ENCODE peak calls at places on chromosomes 11 and 22, in eight cellular contexts. One of them, this sample, is unnamed.

GRCh38 chr11:78268516-78269410 is 80.0 kb downstream of the USP35 start:
- DNase-seq in HFFc6: no peak
- DNase-seq in stimulated activated CD8-positive, alpha-beta memory T cell treated with anti-CD3 and anti-CD28 coated beads, Interleukin-7, amount 100 ng/mL, for 48 hours: no peak
- DNase-seq in iPS DF 19.7: no peak
- DNase-seq in A673: no peak
- DNase-seq in NCI-H524: no peak
- DNase-seq in posterior vena cava: peak
- DNase-seq in iris pigment epithelial cell: peak
- DNase-seq in this sample: no peak

GRCh38 chr11:37978647-37979046 is 1380.6 kb upstream of the RAG2 start:
- DNase-seq in HFFc6: no peak
- DNase-seq in stimulated activated CD8-positive, alpha-beta memory T cell treated with anti-CD3 and anti-CD28 coated beads, Interleukin-7, amount 100 ng/mL, for 48 hours: no peak
- DNase-seq in iPS DF 19.7: no peak
- DNase-seq in A673: no peak
- DNase-seq in NCI-H524: no peak
- DNase-seq in posterior vena cava: no peak
- DNase-seq in iris pigment epithelial cell: no peak
- DNase-seq in this sample: no peak

GRCh38 chr11:116701876-116702275 is 70.9 kb downstream of the BUD13 start:
- DNase-seq in HFFc6: no peak
- DNase-seq in stimulated activated CD8-positive, alpha-beta memory T cell treated with anti-CD3 and anti-CD28 coated beads, Interleukin-7, amount 100 ng/mL, for 48 hours: no peak
- DNase-seq in iPS DF 19.7: no peak
- DNase-seq in A673: no peak
- DNase-seq in NCI-H524: no peak
- DNase-seq in posterior vena cava: no peak
- DNase-seq in iris pigment epithelial cell: no peak
- DNase-seq in this sample: no peak

GRCh38 chr11:47607380-47607779 is 13.2 kb upstream of the C1QTNF4 start:
- DNase-seq in HFFc6: peak
- DNase-seq in stimulated activated CD8-positive, alpha-beta memory T cell treated with anti-CD3 and anti-CD28 coated beads, Interleukin-7, amount 100 ng/mL, for 48 hours: no peak
- DNase-seq in iPS DF 19.7: no peak
- DNase-seq in A673: no peak
- DNase-seq in NCI-H524: peak
- DNase-seq in posterior vena cava: peak
- DNase-seq in iris pigment epithelial cell: peak
- DNase-seq in this sample: no peak

GRCh38 chr11:34250732-34251639 is 106.8 kb downstream of the ABTB2 start:
- DNase-seq in HFFc6: peak
- DNase-seq in stimulated activated CD8-positive, alpha-beta memory T cell treated with anti-CD3 and anti-CD28 coated beads, Interleukin-7, amount 100 ng/mL, for 48 hours: peak
- DNase-seq in iPS DF 19.7: no peak
- DNase-seq in A673: peak
- DNase-seq in NCI-H524: no peak
- DNase-seq in posterior vena cava: peak
- DNase-seq in iris pigment epithelial cell: peak
- DNase-seq in this sample: peak

GRCh38 chr11:127000291-127000968 is at the start of gene KIRREL3:
- DNase-seq in HFFc6: peak
- DNase-seq in stimulated activated CD8-positive, alpha-beta memory T cell treated with anti-CD3 and anti-CD28 coated beads, Interleukin-7, amount 100 ng/mL, for 48 hours: no peak
- DNase-seq in iPS DF 19.7: no peak
- DNase-seq in A673: peak
- DNase-seq in NCI-H524: peak
- DNase-seq in posterior vena cava: no peak
- DNase-seq in iris pigment epithelial cell: no peak
- DNase-seq in this sample: no peak

GRCh38 chr11:70921804-70922203 is 330.6 kb downstream of the SHANK2 start:
- DNase-seq in HFFc6: no peak
- DNase-seq in stimulated activated CD8-positive, alpha-beta memory T cell treated with anti-CD3 and anti-CD28 coated beads, Interleukin-7, amount 100 ng/mL, for 48 hours: no peak
- DNase-seq in iPS DF 19.7: no peak
- DNase-seq in A673: no peak
- DNase-seq in NCI-H524: no peak
- DNase-seq in posterior vena cava: no peak
- DNase-seq in iris pigment epithelial cell: no peak
- DNase-seq in this sample: no peak

GRCh38 chr11:66113132-66113856 is 43.2 kb downstream of the PACS1 start:
- DNase-seq in HFFc6: peak
- DNase-seq in stimulated activated CD8-positive, alpha-beta memory T cell treated with anti-CD3 and anti-CD28 coated beads, Interleukin-7, amount 100 ng/mL, for 48 hours: no peak
- DNase-seq in iPS DF 19.7: no peak
- DNase-seq in A673: peak
- DNase-seq in NCI-H524: no peak
- DNase-seq in posterior vena cava: no peak
- DNase-seq in iris pigment epithelial cell: peak
- DNase-seq in this sample: no peak

GRCh38 chr11:64659417-64660144 is 63.4 kb downstream of the NRXN2 start:
- DNase-seq in HFFc6: peak
- DNase-seq in stimulated activated CD8-positive, alpha-beta memory T cell treated with anti-CD3 and anti-CD28 coated beads, Interleukin-7, amount 100 ng/mL, for 48 hours: no peak
- DNase-seq in iPS DF 19.7: no peak
- DNase-seq in A673: peak
- DNase-seq in NCI-H524: no peak
- DNase-seq in posterior vena cava: no peak
- DNase-seq in iris pigment epithelial cell: peak
- DNase-seq in this sample: no peak

GRCh38 chr11:37532271-37532670 is 934.2 kb upstream of the RAG2 start:
- DNase-seq in HFFc6: no peak
- DNase-seq in stimulated activated CD8-positive, alpha-beta memory T cell treated with anti-CD3 and anti-CD28 coated beads, Interleukin-7, amount 100 ng/mL, for 48 hours: no peak
- DNase-seq in iPS DF 19.7: no peak
- DNase-seq in A673: peak
- DNase-seq in NCI-H524: no peak
- DNase-seq in posterior vena cava: no peak
- DNase-seq in iris pigment epithelial cell: no peak
- DNase-seq in this sample: no peak

GRCh38 chr11:83852775-83853442 is 566.7 kb upstream of the CCDC90B start:
- DNase-seq in HFFc6: no peak
- DNase-seq in stimulated activated CD8-positive, alpha-beta memory T cell treated with anti-CD3 and anti-CD28 coated beads, Interleukin-7, amount 100 ng/mL, for 48 hours: no peak
- DNase-seq in iPS DF 19.7: no peak
- DNase-seq in A673: no peak
- DNase-seq in NCI-H524: no peak
- DNase-seq in posterior vena cava: no peak
- DNase-seq in iris pigment epithelial cell: no peak
- DNase-seq in this sample: no peak

GRCh38 chr22:22213231-22213630 is 31.4 kb upstream of the VPREB1 start:
- DNase-seq in HFFc6: no peak
- DNase-seq in stimulated activated CD8-positive, alpha-beta memory T cell treated with anti-CD3 and anti-CD28 coated beads, Interleukin-7, amount 100 ng/mL, for 48 hours: no peak
- DNase-seq in iPS DF 19.7: no peak
- DNase-seq in A673: no peak
- DNase-seq in NCI-H524: no peak
- DNase-seq in posterior vena cava: no peak
- DNase-seq in iris pigment epithelial cell: no peak
- DNase-seq in this sample: no peak

GRCh38 chr11:68706237-68706636 is 21.9 kb downstream of the GAL start:
- DNase-seq in HFFc6: no peak
- DNase-seq in stimulated activated CD8-positive, alpha-beta memory T cell treated with anti-CD3 and anti-CD28 coated beads, Interleukin-7, amount 100 ng/mL, for 48 hours: no peak
- DNase-seq in iPS DF 19.7: no peak
- DNase-seq in A673: no peak
- DNase-seq in NCI-H524: no peak
- DNase-seq in posterior vena cava: no peak
- DNase-seq in iris pigment epithelial cell: no peak
- DNase-seq in this sample: no peak

GRCh38 chr11:20964985-20965384 is 295.6 kb downstream of the NELL1 start:
- DNase-seq in HFFc6: no peak
- DNase-seq in stimulated activated CD8-positive, alpha-beta memory T cell treated with anti-CD3 and anti-CD28 coated beads, Interleukin-7, amount 100 ng/mL, for 48 hours: no peak
- DNase-seq in iPS DF 19.7: no peak
- DNase-seq in A673: no peak
- DNase-seq in NCI-H524: no peak
- DNase-seq in posterior vena cava: no peak
- DNase-seq in iris pigment epithelial cell: no peak
- DNase-seq in this sample: no peak

GRCh38 chr11:2884424-2884815 is 1.2 kb downstream of the CDKN1C start:
- DNase-seq in HFFc6: no peak
- DNase-seq in stimulated activated CD8-positive, alpha-beta memory T cell treated with anti-CD3 and anti-CD28 coated beads, Interleukin-7, amount 100 ng/mL, for 48 hours: no peak
- DNase-seq in iPS DF 19.7: no peak
- DNase-seq in A673: no peak
- DNase-seq in NCI-H524: no peak
- DNase-seq in posterior vena cava: no peak
- DNase-seq in iris pigment epithelial cell: peak
- DNase-seq in this sample: peak

GRCh38 chr22:37909756-37910155 is 3.7 kb downstream of the MICALL1 start:
- DNase-seq in HFFc6: no peak
- DNase-seq in stimulated activated CD8-positive, alpha-beta memory T cell treated with anti-CD3 and anti-CD28 coated beads, Interleukin-7, amount 100 ng/mL, for 48 hours: no peak
- DNase-seq in iPS DF 19.7: no peak
- DNase-seq in A673: no peak
- DNase-seq in NCI-H524: no peak
- DNase-seq in posterior vena cava: no peak
- DNase-seq in iris pigment epithelial cell: no peak
- DNase-seq in this sample: no peak

GRCh38 chr11:2737876-2738275 is 38.1 kb upstream of the KCNQ1OT1 start:
- DNase-seq in HFFc6: no peak
- DNase-seq in stimulated activated CD8-positive, alpha-beta memory T cell treated with anti-CD3 and anti-CD28 coated beads, Interleukin-7, amount 100 ng/mL, for 48 hours: no peak
- DNase-seq in iPS DF 19.7: no peak
- DNase-seq in A673: no peak
- DNase-seq in NCI-H524: no peak
- DNase-seq in posterior vena cava: no peak
- DNase-seq in iris pigment epithelial cell: peak
- DNase-seq in this sample: peak

GRCh38 chr22:46626911-46627805 is 7.0 kb downstream of the GRAMD4 start:
- DNase-seq in HFFc6: no peak
- DNase-seq in stimulated activated CD8-positive, alpha-beta memory T cell treated with anti-CD3 and anti-CD28 coated beads, Interleukin-7, amount 100 ng/mL, for 48 hours: no peak
- DNase-seq in iPS DF 19.7: peak
- DNase-seq in A673: no peak
- DNase-seq in NCI-H524: no peak
- DNase-seq in posterior vena cava: no peak
- DNase-seq in iris pigment epithelial cell: no peak
- DNase-seq in this sample: no peak

GRCh38 chr22:22380098-22381030 is 128.2 kb downstream of the ZNF280B start:
- DNase-seq in HFFc6: no peak
- DNase-seq in stimulated activated CD8-positive, alpha-beta memory T cell treated with anti-CD3 and anti-CD28 coated beads, Interleukin-7, amount 100 ng/mL, for 48 hours: no peak
- DNase-seq in iPS DF 19.7: no peak
- DNase-seq in A673: peak
- DNase-seq in NCI-H524: peak
- DNase-seq in posterior vena cava: no peak
- DNase-seq in iris pigment epithelial cell: no peak
- DNase-seq in this sample: peak

GRCh38 chr11:575324-575995 is 810 bp upstream of the PHRF1 start:
- DNase-seq in HFFc6: no peak
- DNase-seq in stimulated activated CD8-positive, alpha-beta memory T cell treated with anti-CD3 and anti-CD28 coated beads, Interleukin-7, amount 100 ng/mL, for 48 hours: no peak
- DNase-seq in iPS DF 19.7: no peak
- DNase-seq in A673: peak
- DNase-seq in NCI-H524: no peak
- DNase-seq in posterior vena cava: no peak
- DNase-seq in iris pigment epithelial cell: no peak
- DNase-seq in this sample: no peak

GRCh38 chr11:64869571-64870175 is 8.7 kb downstream of the EHD1 start:
- DNase-seq in HFFc6: no peak
- DNase-seq in stimulated activated CD8-positive, alpha-beta memory T cell treated with anti-CD3 and anti-CD28 coated beads, Interleukin-7, amount 100 ng/mL, for 48 hours: no peak
- DNase-seq in iPS DF 19.7: no peak
- DNase-seq in A673: peak
- DNase-seq in NCI-H524: no peak
- DNase-seq in posterior vena cava: no peak
- DNase-seq in iris pigment epithelial cell: no peak
- DNase-seq in this sample: no peak

GRCh38 chr22:27136596-27136995 is 479.2 kb downstream of the MIAT start:
- DNase-seq in HFFc6: no peak
- DNase-seq in stimulated activated CD8-positive, alpha-beta memory T cell treated with anti-CD3 and anti-CD28 coated beads, Interleukin-7, amount 100 ng/mL, for 48 hours: no peak
- DNase-seq in iPS DF 19.7: no peak
- DNase-seq in A673: no peak
- DNase-seq in NCI-H524: peak
- DNase-seq in posterior vena cava: no peak
- DNase-seq in iris pigment epithelial cell: no peak
- DNase-seq in this sample: no peak

GRCh38 chr11:122095950-122096942 is 19.8 kb downstream of the BLID start:
- DNase-seq in HFFc6: peak
- DNase-seq in stimulated activated CD8-positive, alpha-beta memory T cell treated with anti-CD3 and anti-CD28 coated beads, Interleukin-7, amount 100 ng/mL, for 48 hours: no peak
- DNase-seq in iPS DF 19.7: no peak
- DNase-seq in A673: no peak
- DNase-seq in NCI-H524: no peak
- DNase-seq in posterior vena cava: no peak
- DNase-seq in iris pigment epithelial cell: peak
- DNase-seq in this sample: no peak

GRCh38 chr11:85725510-85726258 is 39.7 kb upstream of the CCDC89 start:
- DNase-seq in HFFc6: peak
- DNase-seq in stimulated activated CD8-positive, alpha-beta memory T cell treated with anti-CD3 and anti-CD28 coated beads, Interleukin-7, amount 100 ng/mL, for 48 hours: no peak
- DNase-seq in iPS DF 19.7: no peak
- DNase-seq in A673: peak
- DNase-seq in NCI-H524: no peak
- DNase-seq in posterior vena cava: no peak
- DNase-seq in iris pigment epithelial cell: peak
- DNase-seq in this sample: no peak

This sample was measured in transverse colon.